ENCODE peak calls at places on chromosomes 6 and 20, in four cellular contexts. One of them, this sample, is unnamed.

GRCh38 chr6:163356324-163356723 is 58.2 kb upstream of the QKI start:
- DNase-seq in activated T-cell treated with anti-CD3 and anti-CD28 coated beads for 1 hour: no peak
- DNase-seq in activated CD4-positive, alpha-beta T cell treated with anti-CD3 and anti-CD28 coated beads for 36 hours: peak; percentile 12
- DNase-seq in NCI-H774: no peak
- DNase-seq in this sample: peak; percentile 4

GRCh38 chr20:51507357-51508036 is 35.0 kb downstream of the NFATC2 start:
- DNase-seq in NCI-H774: no peak
- DNase-seq in activated T-cell treated with anti-CD3 and anti-CD28 coated beads for 1 hour: no peak
- DNase-seq in activated CD4-positive, alpha-beta T cell treated with anti-CD3 and anti-CD28 coated beads for 36 hours: no peak
- DNase-seq in this sample: no peak

GRCh38 chr6:37538107-37538506 is 38.4 kb upstream of the CCDC167 start:
- DNase-seq in activated T-cell treated with anti-CD3 and anti-CD28 coated beads for 1 hour: no peak
- DNase-seq in NCI-H774: no peak
- DNase-seq in activated CD4-positive, alpha-beta T cell treated with anti-CD3 and anti-CD28 coated beads for 36 hours: peak; percentile 39
- DNase-seq in this sample: no peak

GRCh38 chr6:143673638-143674037 is 4.1 kb upstream of the PHACTR2 start:
- DNase-seq in activated T-cell treated with anti-CD3 and anti-CD28 coated beads for 1 hour: no peak
- DNase-seq in activated CD4-positive, alpha-beta T cell treated with anti-CD3 and anti-CD28 coated beads for 36 hours: no peak
- DNase-seq in NCI-H774: no peak
- DNase-seq in this sample: no peak

GRCh38 chr6:89144358-89145041 is 1.4 kb upstream of the PM20D2 start:
- DNase-seq in activated CD4-positive, alpha-beta T cell treated with anti-CD3 and anti-CD28 coated beads for 36 hours: peak; percentile 12
- DNase-seq in activated T-cell treated with anti-CD3 and anti-CD28 coated beads for 1 hour: no peak
- DNase-seq in NCI-H774: peak; percentile 31
- DNase-seq in this sample: no peak

GRCh38 chr20:35871311-35871771 is 83.0 kb downstream of the SCAND1 start:
- DNase-seq in NCI-H774: no peak
- DNase-seq in activated CD4-positive, alpha-beta T cell treated with anti-CD3 and anti-CD28 coated beads for 36 hours: no peak
- DNase-seq in activated T-cell treated with anti-CD3 and anti-CD28 coated beads for 1 hour: no peak
- DNase-seq in this sample: no peak

GRCh38 chr20:9185511-9185910 is 116.6 kb downstream of the PLCB4 start:
- DNase-seq in activated CD4-positive, alpha-beta T cell treated with anti-CD3 and anti-CD28 coated beads for 36 hours: no peak
- DNase-seq in activated T-cell treated with anti-CD3 and anti-CD28 coated beads for 1 hour: no peak
- DNase-seq in NCI-H774: no peak
- DNase-seq in this sample: no peak

GRCh38 chr20:17555106-17555505 is 14.8 kb upstream of the DSTN start:
- DNase-seq in activated T-cell treated with anti-CD3 and anti-CD28 coated beads for 1 hour: no peak
- DNase-seq in activated CD4-positive, alpha-beta T cell treated with anti-CD3 and anti-CD28 coated beads for 36 hours: no peak
- DNase-seq in NCI-H774: no peak
- DNase-seq in this sample: no peak

GRCh38 chr6:138716971-138717370 is 56.6 kb upstream of the CCDC28A start:
- DNase-seq in activated T-cell treated with anti-CD3 and anti-CD28 coated beads for 1 hour: no peak
- DNase-seq in activated CD4-positive, alpha-beta T cell treated with anti-CD3 and anti-CD28 coated beads for 36 hours: no peak
- DNase-seq in NCI-H774: no peak
- DNase-seq in this sample: no peak

GRCh38 chr6:15267221-15267620 is 21.4 kb downstream of the JARID2 start:
- DNase-seq in activated T-cell treated with anti-CD3 and anti-CD28 coated beads for 1 hour: no peak
- DNase-seq in NCI-H774: no peak
- DNase-seq in activated CD4-positive, alpha-beta T cell treated with anti-CD3 and anti-CD28 coated beads for 36 hours: no peak
- DNase-seq in this sample: no peak

GRCh38 chr20:34943808-34944568 is 11.6 kb downstream of the GSS start:
- DNase-seq in activated T-cell treated with anti-CD3 and anti-CD28 coated beads for 1 hour: no peak
- DNase-seq in activated CD4-positive, alpha-beta T cell treated with anti-CD3 and anti-CD28 coated beads for 36 hours: no peak
- DNase-seq in NCI-H774: no peak
- DNase-seq in this sample: no peak

GRCh38 chr20:58709013-58709702 is 16.6 kb downstream of the NPEPL1 start:
- DNase-seq in activated T-cell treated with anti-CD3 and anti-CD28 coated beads for 1 hour: no peak
- DNase-seq in activated CD4-positive, alpha-beta T cell treated with anti-CD3 and anti-CD28 coated beads for 36 hours: no peak
- DNase-seq in NCI-H774: no peak
- DNase-seq in this sample: no peak

GRCh38 chr6:149324428-149324827 is 6.9 kb downstream of the TAB2 start:
- DNase-seq in activated T-cell treated with anti-CD3 and anti-CD28 coated beads for 1 hour: no peak
- DNase-seq in activated CD4-positive, alpha-beta T cell treated with anti-CD3 and anti-CD28 coated beads for 36 hours: peak; percentile 12
- DNase-seq in NCI-H774: no peak
- DNase-seq in this sample: peak; percentile 21

GRCh38 chr20:48166082-48166835 is 381.0 kb upstream of the SULF2 start:
- DNase-seq in activated T-cell treated with anti-CD3 and anti-CD28 coated beads for 1 hour: no peak
- DNase-seq in NCI-H774: no peak
- DNase-seq in activated CD4-positive, alpha-beta T cell treated with anti-CD3 and anti-CD28 coated beads for 36 hours: no peak
- DNase-seq in this sample: no peak

GRCh38 chr6:152848919-152849318 is 98.3 kb downstream of the VIP start:
- DNase-seq in activated T-cell treated with anti-CD3 and anti-CD28 coated beads for 1 hour: no peak
- DNase-seq in activated CD4-positive, alpha-beta T cell treated with anti-CD3 and anti-CD28 coated beads for 36 hours: no peak
- DNase-seq in NCI-H774: no peak
- DNase-seq in this sample: no peak

GRCh38 chr6:132760256-132760655 is 2.6 kb upstream of the VNN2 start:
- DNase-seq in activated CD4-positive, alpha-beta T cell treated with anti-CD3 and anti-CD28 coated beads for 36 hours: no peak
- DNase-seq in activated T-cell treated with anti-CD3 and anti-CD28 coated beads for 1 hour: no peak
- DNase-seq in NCI-H774: no peak
- DNase-seq in this sample: no peak

GRCh38 chr6:125191916-125192609 is 38.5 kb downstream of the TPD52L1 start:
- DNase-seq in activated T-cell treated with anti-CD3 and anti-CD28 coated beads for 1 hour: peak; percentile 18
- DNase-seq in NCI-H774: peak; percentile 29
- DNase-seq in activated CD4-positive, alpha-beta T cell treated with anti-CD3 and anti-CD28 coated beads for 36 hours: peak; percentile 78
- DNase-seq in this sample: peak; percentile 79

GRCh38 chr20:22346716-22347115 is 237.7 kb downstream of the FOXA2 start:
- DNase-seq in activated CD4-positive, alpha-beta T cell treated with anti-CD3 and anti-CD28 coated beads for 36 hours: no peak
- DNase-seq in NCI-H774: no peak
- DNase-seq in activated T-cell treated with anti-CD3 and anti-CD28 coated beads for 1 hour: no peak
- DNase-seq in this sample: no peak